ENCODE peak calls at places on chromosomes 5 and 9, in six cellular contexts. One of them, this sample, is unnamed.

GRCh38 chr5:32779754-32780415 is 68.8 kb downstream of the NPR3 start:
- DNase-seq in fibroblast of the conjunctiva: no peak
- DNase-seq in HepG2: no peak
- DNase-seq in RWPE2: no peak
- DNase-seq in mesothelial cell of epicardium: no peak
- DNase-seq in fibroblast of mammary gland: no peak
- DNase-seq in this sample: no peak

GRCh38 chr5:82735160-82735789 is 341.9 kb downstream of the TMEM167A start:
- DNase-seq in fibroblast of the conjunctiva: no peak
- DNase-seq in RWPE2: no peak
- DNase-seq in mesothelial cell of epicardium: no peak
- DNase-seq in HepG2: peak; percentile 69
- DNase-seq in fibroblast of mammary gland: peak; percentile 38
- DNase-seq in this sample: no peak

GRCh38 chr5:68778467-68778866 is 315.3 kb upstream of the SLC30A5 start:
- DNase-seq in fibroblast of mammary gland: no peak
- DNase-seq in RWPE2: no peak
- DNase-seq in HepG2: no peak
- DNase-seq in fibroblast of the conjunctiva: no peak
- DNase-seq in mesothelial cell of epicardium: no peak
- DNase-seq in this sample: no peak

GRCh38 chr9:136791466-136792276 is 527 bp downstream of the TMEM141 start:
- DNase-seq in mesothelial cell of epicardium: peak; percentile 75
- DNase-seq in fibroblast of mammary gland: peak; percentile 15
- DNase-seq in RWPE2: no peak
- DNase-seq in HepG2: peak; percentile 47
- DNase-seq in fibroblast of the conjunctiva: no peak
- DNase-seq in this sample: no peak

GRCh38 chr9:91583161-91583875 is 159.7 kb upstream of the NFIL3 start:
- DNase-seq in fibroblast of the conjunctiva: no peak
- DNase-seq in RWPE2: no peak
- DNase-seq in mesothelial cell of epicardium: no peak
- DNase-seq in fibroblast of mammary gland: no peak
- DNase-seq in HepG2: no peak
- DNase-seq in this sample: no peak

GRCh38 chr9:134399435-134400056 is 73.3 kb downstream of the RXRA start:
- DNase-seq in mesothelial cell of epicardium: no peak
- DNase-seq in RWPE2: no peak
- DNase-seq in HepG2: no peak
- DNase-seq in fibroblast of the conjunctiva: no peak
- DNase-seq in fibroblast of mammary gland: peak; percentile 65
- DNase-seq in this sample: no peak

GRCh38 chr5:174947548-174947947 is 223.2 kb downstream of the MSX2 start:
- DNase-seq in fibroblast of mammary gland: peak; percentile 10
- DNase-seq in mesothelial cell of epicardium: no peak
- DNase-seq in fibroblast of the conjunctiva: no peak
- DNase-seq in HepG2: no peak
- DNase-seq in RWPE2: no peak
- DNase-seq in this sample: no peak

GRCh38 chr5:5209101-5209500 is 69.0 kb downstream of the ADAMTS16 start:
- DNase-seq in HepG2: no peak
- DNase-seq in RWPE2: no peak
- DNase-seq in fibroblast of the conjunctiva: peak; percentile 41
- DNase-seq in mesothelial cell of epicardium: no peak
- DNase-seq in fibroblast of mammary gland: peak; percentile 44
- DNase-seq in this sample: no peak

GRCh38 chr5:79236970-79237734 is 1.2 kb downstream of the JMY start:
- DNase-seq in RWPE2: peak; percentile 77
- DNase-seq in HepG2: peak; percentile 36
- DNase-seq in fibroblast of the conjunctiva: no peak
- DNase-seq in fibroblast of mammary gland: peak; percentile 56
- DNase-seq in mesothelial cell of epicardium: peak; percentile 58
- DNase-seq in this sample: peak; percentile 25

GRCh38 chr5:157917909-157918809 is 59.2 kb upstream of the CLINT1 start:
- DNase-seq in fibroblast of the conjunctiva: peak; percentile 88
- DNase-seq in mesothelial cell of epicardium: peak; percentile 45
- DNase-seq in fibroblast of mammary gland: peak; percentile 92
- DNase-seq in RWPE2: no peak
- DNase-seq in HepG2: peak; percentile 58
- DNase-seq in this sample: no peak

GRCh38 chr9:114387678-114388431 is at the start of gene AKNA:
- DNase-seq in HepG2: no peak
- DNase-seq in mesothelial cell of epicardium: peak; percentile 76
- DNase-seq in fibroblast of the conjunctiva: peak; percentile 59
- DNase-seq in fibroblast of mammary gland: peak; percentile 60
- DNase-seq in RWPE2: no peak
- DNase-seq in this sample: no peak

GRCh38 chr9:134976403-134976802 is 58.7 kb upstream of the FCN1 start:
- DNase-seq in fibroblast of mammary gland: no peak
- DNase-seq in fibroblast of the conjunctiva: no peak
- DNase-seq in HepG2: no peak
- DNase-seq in RWPE2: no peak
- DNase-seq in mesothelial cell of epicardium: no peak
- DNase-seq in this sample: no peak

GRCh38 chr5:1480217-1480616 is 35.0 kb upstream of the SLC6A3 start:
- DNase-seq in HepG2: no peak
- DNase-seq in fibroblast of the conjunctiva: no peak
- DNase-seq in mesothelial cell of epicardium: no peak
- DNase-seq in RWPE2: no peak
- DNase-seq in fibroblast of mammary gland: peak; percentile 18
- DNase-seq in this sample: no peak

GRCh38 chr9:14209399-14209990 is 104.4 kb downstream of the NFIB start:
- DNase-seq in HepG2: no peak
- DNase-seq in fibroblast of mammary gland: no peak
- DNase-seq in mesothelial cell of epicardium: no peak
- DNase-seq in fibroblast of the conjunctiva: no peak
- DNase-seq in RWPE2: no peak
- DNase-seq in this sample: peak; percentile 13

GRCh38 chr9:120625222-120625621 is 45.3 kb upstream of the CDK5RAP2 start:
- DNase-seq in mesothelial cell of epicardium: no peak
- DNase-seq in fibroblast of mammary gland: peak; percentile 56
- DNase-seq in HepG2: no peak
- DNase-seq in fibroblast of the conjunctiva: no peak
- DNase-seq in RWPE2: no peak
- DNase-seq in this sample: no peak

GRCh38 chr5:58649716-58650115 is 66.8 kb downstream of the RAB3C start:
- DNase-seq in RWPE2: no peak
- DNase-seq in fibroblast of the conjunctiva: no peak
- DNase-seq in fibroblast of mammary gland: no peak
- DNase-seq in mesothelial cell of epicardium: no peak
- DNase-seq in HepG2: no peak
- DNase-seq in this sample: no peak

GRCh38 chr9:112020680-112021596 is 124.3 kb downstream of the UGCG start:
- DNase-seq in RWPE2: no peak
- DNase-seq in fibroblast of the conjunctiva: no peak
- DNase-seq in HepG2: peak; percentile 13
- DNase-seq in fibroblast of mammary gland: peak; percentile 89
- DNase-seq in mesothelial cell of epicardium: no peak
- DNase-seq in this sample: no peak

GRCh38 chr5:112024769-112025168 is 267.8 kb upstream of the NREP start:
- DNase-seq in RWPE2: no peak
- DNase-seq in fibroblast of mammary gland: no peak
- DNase-seq in HepG2: no peak
- DNase-seq in mesothelial cell of epicardium: no peak
- DNase-seq in fibroblast of the conjunctiva: no peak
- DNase-seq in this sample: no peak

GRCh38 chr5:91212336-91213092 is 170.6 kb downstream of the ARRDC3 start:
- DNase-seq in mesothelial cell of epicardium: peak; percentile 39
- DNase-seq in HepG2: no peak
- DNase-seq in RWPE2: no peak
- DNase-seq in fibroblast of mammary gland: peak; percentile 99
- DNase-seq in fibroblast of the conjunctiva: peak; percentile 96
- DNase-seq in this sample: no peak

GRCh38 chr9:2298217-2298616 is 283.1 kb downstream of the SMARCA2 start:
- DNase-seq in mesothelial cell of epicardium: no peak
- DNase-seq in fibroblast of the conjunctiva: no peak
- DNase-seq in fibroblast of mammary gland: no peak
- DNase-seq in RWPE2: no peak
- DNase-seq in HepG2: no peak
- DNase-seq in this sample: no peak

GRCh38 chr5:14351845-14352712 is 208.9 kb downstream of the TRIO start:
- DNase-seq in fibroblast of mammary gland: peak; percentile 69
- DNase-seq in RWPE2: no peak
- DNase-seq in HepG2: peak; percentile 35
- DNase-seq in fibroblast of the conjunctiva: peak; percentile 62
- DNase-seq in mesothelial cell of epicardium: peak; percentile 62
- DNase-seq in this sample: peak; percentile 43

GRCh38 chr5:120252839-120253238 is 211.3 kb upstream of the PRR16 start:
- DNase-seq in HepG2: no peak
- DNase-seq in fibroblast of the conjunctiva: no peak
- DNase-seq in RWPE2: no peak
- DNase-seq in fibroblast of mammary gland: peak; percentile 67
- DNase-seq in mesothelial cell of epicardium: no peak
- DNase-seq in this sample: no peak

GRCh38 chr5:11483630-11484029 is 420.6 kb downstream of the CTNND2 start:
- DNase-seq in HepG2: no peak
- DNase-seq in mesothelial cell of epicardium: no peak
- DNase-seq in fibroblast of mammary gland: peak; percentile 94
- DNase-seq in RWPE2: no peak
- DNase-seq in fibroblast of the conjunctiva: no peak
- DNase-seq in this sample: no peak

GRCh38 chr9:136525841-136526499 is 19.9 kb downstream of the NOTCH1 start:
- DNase-seq in RWPE2: no peak
- DNase-seq in fibroblast of the conjunctiva: no peak
- DNase-seq in HepG2: peak; percentile 68
- DNase-seq in mesothelial cell of epicardium: no peak
- DNase-seq in fibroblast of mammary gland: no peak
- DNase-seq in this sample: no peak

GRCh38 chr5:109844695-109845094 is 155.0 kb downstream of the MAN2A1 start:
- DNase-seq in HepG2: no peak
- DNase-seq in fibroblast of mammary gland: peak; percentile 80
- DNase-seq in RWPE2: no peak
- DNase-seq in fibroblast of the conjunctiva: no peak
- DNase-seq in mesothelial cell of epicardium: no peak
- DNase-seq in this sample: no peak

GRCh38 chr9:71814226-71814625 is 45.9 kb upstream of the CEMIP2 start:
- DNase-seq in RWPE2: no peak
- DNase-seq in HepG2: no peak
- DNase-seq in mesothelial cell of epicardium: no peak
- DNase-seq in fibroblast of the conjunctiva: peak; percentile 51
- DNase-seq in fibroblast of mammary gland: peak; percentile 75
- DNase-seq in this sample: no peak